ENCODE peak calls at places on chromosomes 2 and 18, in four cellular contexts. T is transverse colon, Z is spleen, D is fibroblast of mammary gland. A is an unnamed sample.

GRCh38 chr18:76464281-76465259 is 30.5 kb downstream of the ZNF516 start:
- DNase-seq in T (no peak), Z (no peak), D (no peak), A (no peak)

GRCh38 chr2:132564065-132564464 is 105.9 kb downstream of the LYPD1 start:
- DNase-seq in T (no peak), Z (no peak), D (no peak), A (no peak)

GRCh38 chr2:225434014-225434413 is 34.5 kb downstream of the NYAP2 start:
- DNase-seq in T (no peak), Z (no peak), D (no peak), A (no peak)

GRCh38 chr2:240983361-240983995 is 14.9 kb upstream of the SNED1 start:
- DNase-seq in T (peak; percentile 44), Z (peak; percentile 81), D (no peak), A (peak; percentile 81)

GRCh38 chr2:207474871-207475485 is 54.8 kb upstream of the CREB1 start:
- DNase-seq in T (no peak), Z (no peak), D (peak; percentile 77), A (no peak)

GRCh38 chr2:70830333-70830732 is 5.3 kb downstream of the CD207 start:
- DNase-seq in T (no peak), Z (no peak), D (peak; percentile 2), A (peak; percentile 39)

GRCh38 chr2:7523557-7524210 is 606.5 kb downstream of the RNF144A start:
- DNase-seq in T (no peak), Z (no peak), D (peak; percentile 60), A (no peak)

GRCh38 chr18:68568364-68568763 is 146.5 kb downstream of the TMX3 start:
- DNase-seq in T (no peak), Z (no peak), D (no peak), A (no peak)

GRCh38 chr2:129396980-129397599 is 582.4 kb upstream of the RAB6C start:
- DNase-seq in T (no peak), Z (peak; percentile 47), D (peak; percentile 11), A (no peak)

GRCh38 chr18:62128157-62128556 is 58.7 kb downstream of the PIGN start:
- DNase-seq in T (no peak), Z (no peak), D (peak; percentile 79), A (no peak)

GRCh38 chr2:238131761-238132462 is 6.6 kb upstream of the KLHL30 start:
- DNase-seq in T (no peak), Z (peak; percentile 58), D (no peak), A (no peak)

DNA sequence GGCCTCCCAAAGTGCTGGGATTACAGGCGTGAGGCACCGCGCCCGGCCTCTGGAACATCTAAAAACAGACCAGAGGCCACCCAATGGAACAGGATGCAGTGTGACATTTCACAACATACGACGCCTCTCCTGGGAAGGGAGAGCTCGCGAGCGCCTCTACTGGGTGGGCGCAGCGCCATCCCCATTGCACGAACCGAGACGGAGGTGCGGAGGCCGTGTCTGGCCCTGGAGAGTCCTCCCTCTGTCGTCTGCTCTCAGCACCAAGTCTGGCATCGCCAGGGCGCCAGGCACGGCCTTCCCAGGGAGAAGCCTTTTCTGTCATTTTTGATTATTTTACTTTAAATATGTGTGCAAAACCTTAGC is 9.4 kb upstream of the GBX2 start:
- DNase-seq in T (peak; percentile 33), Z (no peak), D (peak; percentile 37), A (peak; percentile 69)
- H3K4me3 ChIP-seq in T (no peak overlapping the region), Z (no peak overlapping the region), D (no peak overlapping the region), A (no peak overlapping the region)

DNA sequence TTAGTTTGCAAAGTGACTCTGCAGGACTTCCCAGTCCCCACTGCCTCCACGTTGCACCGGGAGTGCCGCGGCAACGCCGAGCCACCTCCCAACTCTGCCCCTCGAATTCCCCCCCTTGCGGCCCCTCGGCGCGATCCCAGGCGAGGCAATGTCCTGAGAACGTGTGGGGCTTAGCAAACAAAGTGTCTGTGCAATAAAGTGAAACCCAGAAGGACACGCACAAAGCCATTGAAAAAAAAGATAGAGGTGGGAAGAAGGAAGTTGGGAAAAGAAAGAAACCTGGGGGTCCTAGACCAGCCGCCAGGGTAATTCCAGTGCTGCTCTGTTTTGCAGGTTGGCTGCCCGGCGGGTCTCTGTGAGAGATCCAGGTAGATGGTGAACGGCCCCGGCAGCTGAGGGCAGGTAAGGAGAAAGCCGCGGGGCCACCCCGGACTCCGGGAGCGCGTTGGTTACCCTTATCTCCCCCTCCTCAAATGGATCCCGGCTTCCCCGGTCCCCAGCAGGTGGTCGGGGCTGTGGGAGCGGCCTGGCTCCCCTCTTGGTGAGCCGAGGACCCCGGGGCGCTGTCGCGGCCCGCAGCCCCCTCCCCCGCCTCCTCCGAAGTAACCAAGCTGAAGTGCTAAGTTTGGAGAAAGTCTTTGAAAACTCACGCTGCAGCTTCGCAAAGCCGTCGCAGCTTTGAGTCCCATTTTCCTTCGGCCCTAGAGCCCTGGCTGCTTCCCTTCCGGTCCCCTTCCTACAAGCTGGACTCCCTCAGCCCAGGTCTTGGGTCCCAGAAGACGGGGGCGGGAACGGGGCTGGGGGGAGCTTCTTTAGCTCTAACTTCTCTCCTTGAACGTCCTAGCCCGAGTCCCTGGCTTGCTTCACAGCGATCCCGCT is 525 bp downstream of the OTX1 start:
- DNase-seq in T (no peak), Z (no peak), D (no peak), A (no peak)
- H3K4me3 ChIP-seq in T (peak overlapping the region; percentile 47), Z (peak overlapping the region; percentile 52), D (peak overlapping the region; percentile 59), A (peak overlapping the region; percentile 52)

GRCh38 chr2:124025349-124025720 is 248 bp downstream of the CNTNAP5 start:
- DNase-seq in T (no peak), Z (peak; percentile 64), D (no peak), A (no peak)

GRCh38 chr2:124024491-124025348 is at the start of gene CNTNAP5:
- DNase-seq in T (peak; percentile 8), Z (peak; percentile 73), D (peak; percentile 1), A (peak; percentile 82)

GRCh38 chr2:124027182-124027581 is 2.1 kb downstream of the CNTNAP5 start:
- DNase-seq in T (no peak), Z (no peak), D (peak; percentile 37), A (no peak)

DNA sequence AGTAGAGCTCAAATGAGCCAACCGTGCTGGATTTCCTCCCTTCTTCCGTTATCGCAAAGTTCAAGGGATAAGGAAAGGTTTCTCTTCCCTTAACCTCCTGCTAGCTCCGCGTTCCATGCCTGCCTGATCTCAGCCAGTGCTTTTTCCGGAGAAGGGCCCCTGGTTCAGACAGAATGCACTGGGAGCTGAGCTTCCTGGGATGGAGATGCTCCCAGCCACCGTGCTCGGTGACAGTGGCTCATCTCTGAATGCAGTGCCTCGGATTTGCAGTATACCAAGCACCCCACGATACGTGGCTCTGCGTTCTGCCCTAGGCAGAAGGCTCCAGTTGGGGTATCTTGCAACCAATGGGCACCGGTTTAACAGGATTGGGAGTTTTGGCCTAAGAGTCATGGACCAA is 809 bp downstream of the CNTNAP5 start:
- DNase-seq in T (no peak), Z (no peak), D (no peak), A (no peak)
- H3K4me3 ChIP-seq in T (no peak overlapping the region), Z (no peak overlapping the region), D (no peak overlapping the region), A (no peak overlapping the region)

GRCh38 chr2:42342061-42342794 is 18.8 kb downstream of the COX7A2L start:
- DNase-seq in T (no peak), Z (no peak), D (peak; percentile 97), A (no peak)
- H3K4me3 ChIP-seq in T (no peak overlapping the region), Z (no peak overlapping the region), D (no peak overlapping the region), A (no peak overlapping the region)

GRCh38 chr2:127665267-127665893 is 9.9 kb downstream of the LIMS2 start:
- DNase-seq in T (no peak), Z (no peak), D (no peak), A (no peak)
- H3K4me3 ChIP-seq in T (no peak overlapping the region), Z (no peak overlapping the region), D (no peak overlapping the region), A (peak overlapping the region; percentile 46)

GRCh38 chr2:117977696-117978095 is 36.2 kb downstream of the CCDC93 start:
- DNase-seq in T (no peak), Z (no peak), D (no peak), A (no peak)

GRCh38 chr2:117980783-117981676 is 32.8 kb downstream of the CCDC93 start:
- DNase-seq in T (no peak), Z (peak; percentile 34), D (peak; percentile 94), A (no peak)

GRCh38 chr2:117980381-117980780 is 33.5 kb downstream of the CCDC93 start:
- DNase-seq in T (no peak), Z (no peak), D (peak; percentile 87), A (no peak)

GRCh38 chr2:117981810-117982209 is 32.1 kb downstream of the CCDC93 start:
- DNase-seq in T (no peak), Z (no peak), D (no peak), A (no peak)

GRCh38 chr2:117979911-117980341 is 33.9 kb downstream of the CCDC93 start:
- DNase-seq in T (no peak), Z (no peak), D (no peak), A (no peak)
- H3K4me3 ChIP-seq in T (no peak overlapping the region), Z (no peak overlapping the region), D (no peak overlapping the region), A (no peak overlapping the region)

DNA sequence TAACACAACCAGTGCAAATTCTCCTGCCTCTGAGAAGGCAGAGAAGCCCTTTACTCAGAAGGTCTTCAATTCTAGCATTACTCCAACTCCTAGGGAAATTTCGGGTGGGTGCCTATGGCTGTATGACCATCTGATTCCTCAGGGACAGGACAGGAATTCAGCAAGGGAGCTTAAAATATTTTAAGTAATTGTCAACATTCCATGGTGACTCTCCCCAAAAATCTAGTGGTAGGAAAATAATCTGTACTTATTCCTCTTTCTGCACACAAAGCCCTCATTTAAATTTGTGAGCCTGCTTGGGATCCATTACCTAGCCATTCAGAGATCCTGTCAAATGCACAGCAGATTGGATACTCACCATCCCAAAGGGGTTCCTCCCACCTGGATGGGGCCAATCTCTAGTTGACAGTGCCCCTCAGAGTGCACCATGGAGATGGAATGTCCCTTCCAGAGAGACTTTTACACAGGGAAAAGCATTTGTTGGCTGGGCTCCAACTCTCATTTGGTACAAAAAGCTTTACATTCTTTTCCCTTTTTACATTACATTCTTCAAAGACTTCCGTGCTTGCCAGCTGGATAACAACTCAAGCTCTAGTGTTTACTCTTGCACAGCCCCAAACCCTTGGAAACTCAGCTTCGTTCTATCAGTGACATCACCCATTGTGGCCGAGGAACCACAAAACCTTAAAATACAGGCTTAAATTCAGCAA is 3.1 kb upstream of the TMEM150A start:
- DNase-seq in T (no peak), Z (no peak), D (no peak), A (peak; percentile 20)
- H3K4me3 ChIP-seq in T (no peak overlapping the region), Z (no peak overlapping the region), D (no peak overlapping the region), A (peak overlapping the region; percentile 15)

GRCh38 chr2:157258520-157259326 is 1.2 kb downstream of the GALNT5 start:
- DNase-seq in T (peak; percentile 43), Z (no peak), D (no peak), A (no peak)
- H3K4me3 ChIP-seq in T (peak overlapping the region; percentile 39), Z (no peak overlapping the region), D (peak overlapping the region; percentile 56), A (peak overlapping the region; percentile 51)

DNA sequence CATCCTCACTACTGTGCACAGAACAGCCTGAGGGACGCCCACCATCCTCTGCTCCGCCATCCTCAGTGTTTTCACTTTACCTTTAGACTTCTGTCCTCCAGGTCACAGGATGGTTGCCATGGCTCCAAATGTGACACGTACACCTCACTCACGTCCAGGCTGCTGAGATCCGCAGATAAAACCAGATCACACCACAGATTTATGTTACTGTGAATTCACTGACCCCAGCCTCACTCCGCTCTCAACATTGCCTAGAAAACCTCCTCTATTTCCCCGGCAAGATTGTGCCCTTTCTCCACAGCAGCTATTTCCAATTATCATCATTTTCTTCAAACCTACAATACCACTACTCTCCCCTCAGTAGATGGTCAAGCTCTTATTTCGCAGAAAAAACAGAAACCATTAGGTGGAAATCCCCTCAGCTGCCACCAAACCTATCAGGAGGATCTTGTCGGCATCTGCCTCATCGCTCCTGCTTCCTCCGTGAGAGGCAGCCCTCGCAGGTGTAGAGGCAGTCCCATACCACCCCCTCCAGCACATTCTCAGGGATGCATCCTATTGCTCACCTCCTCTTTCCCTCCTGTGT is 49.8 kb upstream of the SLC1A4 start:
- DNase-seq in T (peak; percentile 42), Z (no peak), D (no peak), A (no peak)
- H3K4me3 ChIP-seq in T (no peak overlapping the region), Z (no peak overlapping the region), D (no peak overlapping the region), A (no peak overlapping the region)

GRCh38 chr2:60872510-60872928 is 8.9 kb upstream of the REL start:
- DNase-seq in T (no peak), Z (no peak), D (no peak), A (no peak)
- H3K4me3 ChIP-seq in T (no peak overlapping the region), Z (no peak overlapping the region), D (no peak overlapping the region), A (no peak overlapping the region)